ENCODE peak calls at places on chromosomes 11 and 22, in four cellular contexts. X is NCI-H1092 treated with DMSO at 0.1 percent for 48 hours, P is cardiac fibroblast, E is colonic mucosa. R is an unnamed sample.

GRCh38 chr22:30829901-30830550 is 135.4 kb downstream of the OSBP2 start:
- DNase-seq in P (peak; percentile 86), X (no peak), E (no peak), R (no peak)

GRCh38 chr11:120130176-120130980 is 7.5 kb downstream of the TRIM29 start:
- DNase-seq in P (no peak), X (no peak), E (no peak), R (no peak)

GRCh38 chr11:94705419-94705818 is 62.7 kb upstream of the AMOTL1 start:
- DNase-seq in P (no peak), E (no peak), X (no peak), R (no peak)

GRCh38 chr11:64834723-64835615 is 9.5 kb downstream of the CDC42BPG start:
- DNase-seq in X (no peak), P (peak; percentile 51), E (no peak), R (no peak)

GRCh38 chr22:23109441-23109978 is 32.3 kb downstream of the RSPH14 start:
- DNase-seq in E (no peak), X (peak; percentile 33), P (no peak), R (no peak)

GRCh38 chr11:61752117-61752924 is at the start of gene MYRF:
- DNase-seq in P (peak; percentile 42), E (peak; percentile 65), X (peak; percentile 17), R (peak; percentile 37)

GRCh38 chr11:118889796-118890195 is 6.1 kb downstream of the CXCR5 start:
- DNase-seq in E (no peak), P (peak; percentile 67), X (no peak), R (no peak)

GRCh38 chr11:95135880-95136279 is 46.2 kb downstream of the ENDOD1 start:
- DNase-seq in E (no peak), P (no peak), X (no peak), R (no peak)

GRCh38 chr22:47923011-47923427 is 1160.6 kb downstream of the TBC1D22A start:
- DNase-seq in P (no peak), X (no peak), E (no peak), R (no peak)

GRCh38 chr11:18115360-18116127 is 9.7 kb upstream of the SAAL1 start:
- DNase-seq in E (peak; percentile 68), X (peak; percentile 75), P (peak; percentile 68), R (peak; percentile 54)

R was measured in effector CD4-positive, alpha-beta T cell.